ENCODE peak calls at places on chromosome 7, in five cellular contexts. I is activated T-helper 1 cell treated with Interleukin-2 at 50 U/mL for 16 hours, F is SW480, U is GM19239, X is endothelial cell. E is an unnamed sample.

GRCh38 chr7:67019562-67020390 is 23.1 kb downstream of the TYW1 start:
- DNase-seq in I (no peak), F (no peak), U (no peak), X (no peak), E (peak)

GRCh38 chr7:96287168-96287567 is 34.7 kb downstream of the SLC25A13 start:
- DNase-seq in I (no peak), F (no peak), U (no peak), X (no peak), E (no peak)

GRCh38 chr7:124459101-124460052 is 306.2 kb downstream of the GPR37 start:
- DNase-seq in I (no peak), F (no peak), U (no peak), X (no peak), E (no peak)

GRCh38 chr7:35546691-35547090 is 148.2 kb downstream of the HERPUD2 start:
- DNase-seq in I (no peak), F (no peak), U (no peak), X (no peak), E (no peak)

GRCh38 chr7:140475747-140476333 is 3.5 kb downstream of the MKRN1 start:
- DNase-seq in I (peak), F (peak), U (peak), X (peak), E (peak)

GRCh38 chr7:44063894-44064651 is 1.3 kb downstream of the PGAM2 start:
- DNase-seq in I (no peak), F (no peak), U (no peak), X (no peak), E (no peak)

GRCh38 chr7:27030393-27031001 is 65.3 kb downstream of the HOXA1 start:
- DNase-seq in I (no peak), F (no peak), U (no peak), X (no peak), E (no peak)

GRCh38 chr7:26419198-26419597 is 127.5 kb downstream of the SNX10 start:
- DNase-seq in I (no peak), F (no peak), U (no peak), X (no peak), E (no peak)

GRCh38 chr7:159025161-159025779 is 119.4 kb downstream of the VIPR2 start:
- DNase-seq in I (no peak), F (peak), U (no peak), X (no peak), E (no peak)

GRCh38 chr7:773622-773915 is 46.5 kb upstream of the PRKAR1B start:
- DNase-seq in I (no peak), F (no peak), U (no peak), X (no peak), E (no peak)